ENCODE peak calls at places on chromosomes 7 and 10, in ten cellular contexts. One of them, this sample, is unnamed.

GRCh38 chr10:121975295-121976086 is 474 bp upstream of the NSMCE4A start:
- DNase-seq in left cardiac atrium: no peak
- DNase-seq in iPS DF 6.9: no peak
- DNase-seq in thyroid gland: no peak
- DNase-seq in AML-193: no peak
- DNase-seq in EH: no peak
- DNase-seq in GOT3: no peak
- DNase-seq in NCI-H2171 treated with DMSO at 0.1 percent for 48 hours: no peak
- DNase-seq in CD8-positive, alpha-beta T cell: no peak
- DNase-seq in pancreas: no peak
- DNase-seq in this sample: no peak

GRCh38 chr10:116728526-116729096 is 13.8 kb downstream of the HSPA12A start:
- DNase-seq in left cardiac atrium: no peak
- DNase-seq in iPS DF 6.9: no peak
- DNase-seq in thyroid gland: no peak
- DNase-seq in AML-193: no peak
- DNase-seq in EH: peak
- DNase-seq in GOT3: no peak
- DNase-seq in NCI-H2171 treated with DMSO at 0.1 percent for 48 hours: no peak
- DNase-seq in CD8-positive, alpha-beta T cell: no peak
- DNase-seq in pancreas: no peak
- DNase-seq in this sample: no peak

GRCh38 chr7:128872394-128872824 is 9.8 kb downstream of the ATP6V1F start:
- DNase-seq in left cardiac atrium: no peak
- DNase-seq in iPS DF 6.9: no peak
- DNase-seq in thyroid gland: no peak
- DNase-seq in AML-193: no peak
- DNase-seq in EH: no peak
- DNase-seq in GOT3: no peak
- DNase-seq in NCI-H2171 treated with DMSO at 0.1 percent for 48 hours: no peak
- DNase-seq in CD8-positive, alpha-beta T cell: no peak
- DNase-seq in pancreas: no peak
- DNase-seq in this sample: no peak

GRCh38 chr10:103540722-103541121 is 47.2 kb downstream of the NEURL1 start:
- DNase-seq in left cardiac atrium: no peak
- DNase-seq in iPS DF 6.9: no peak
- DNase-seq in thyroid gland: no peak
- DNase-seq in AML-193: no peak
- DNase-seq in EH: peak
- DNase-seq in GOT3: no peak
- DNase-seq in NCI-H2171 treated with DMSO at 0.1 percent for 48 hours: no peak
- DNase-seq in CD8-positive, alpha-beta T cell: no peak
- DNase-seq in pancreas: no peak
- DNase-seq in this sample: no peak

GRCh38 chr7:111672901-111673300 is 110.6 kb upstream of the IMMP2L start:
- DNase-seq in left cardiac atrium: no peak
- DNase-seq in iPS DF 6.9: no peak
- DNase-seq in thyroid gland: no peak
- DNase-seq in AML-193: no peak
- DNase-seq in EH: no peak
- DNase-seq in GOT3: no peak
- DNase-seq in NCI-H2171 treated with DMSO at 0.1 percent for 48 hours: no peak
- DNase-seq in CD8-positive, alpha-beta T cell: no peak
- DNase-seq in pancreas: no peak
- DNase-seq in this sample: no peak

GRCh38 chr10:111600772-111601171 is 523.9 kb downstream of the ADRA2A start:
- DNase-seq in left cardiac atrium: no peak
- DNase-seq in iPS DF 6.9: no peak
- DNase-seq in thyroid gland: no peak
- DNase-seq in AML-193: no peak
- DNase-seq in EH: no peak
- DNase-seq in GOT3: no peak
- DNase-seq in NCI-H2171 treated with DMSO at 0.1 percent for 48 hours: no peak
- DNase-seq in CD8-positive, alpha-beta T cell: no peak
- DNase-seq in pancreas: peak
- DNase-seq in this sample: no peak

GRCh38 chr7:114468844-114469243 is 54.2 kb downstream of the FOXP2 start:
- DNase-seq in left cardiac atrium: no peak
- DNase-seq in iPS DF 6.9: no peak
- DNase-seq in thyroid gland: no peak
- DNase-seq in AML-193: no peak
- DNase-seq in EH: no peak
- DNase-seq in GOT3: no peak
- DNase-seq in NCI-H2171 treated with DMSO at 0.1 percent for 48 hours: no peak
- DNase-seq in CD8-positive, alpha-beta T cell: no peak
- DNase-seq in pancreas: no peak
- DNase-seq in this sample: no peak

GRCh38 chr10:126969310-126969709 is 64.1 kb downstream of the DOCK1 start:
- DNase-seq in left cardiac atrium: no peak
- DNase-seq in iPS DF 6.9: peak
- DNase-seq in thyroid gland: peak
- DNase-seq in AML-193: no peak
- DNase-seq in EH: peak
- DNase-seq in GOT3: no peak
- DNase-seq in NCI-H2171 treated with DMSO at 0.1 percent for 48 hours: no peak
- DNase-seq in CD8-positive, alpha-beta T cell: no peak
- DNase-seq in pancreas: no peak
- DNase-seq in this sample: no peak

GRCh38 chr10:28677889-28678686 is 767 bp downstream of the BAMBI start:
- DNase-seq in left cardiac atrium: peak
- DNase-seq in iPS DF 6.9: no peak
- DNase-seq in thyroid gland: peak
- DNase-seq in AML-193: no peak
- DNase-seq in EH: peak
- DNase-seq in GOT3: no peak
- DNase-seq in NCI-H2171 treated with DMSO at 0.1 percent for 48 hours: no peak
- DNase-seq in CD8-positive, alpha-beta T cell: peak
- DNase-seq in pancreas: peak
- DNase-seq in this sample: peak

GRCh38 chr10:86489071-86489810 is 32.4 kb downstream of the WAPL start:
- DNase-seq in left cardiac atrium: no peak
- DNase-seq in iPS DF 6.9: no peak
- DNase-seq in thyroid gland: no peak
- DNase-seq in AML-193: no peak
- DNase-seq in EH: no peak
- DNase-seq in GOT3: no peak
- DNase-seq in NCI-H2171 treated with DMSO at 0.1 percent for 48 hours: no peak
- DNase-seq in CD8-positive, alpha-beta T cell: no peak
- DNase-seq in pancreas: no peak
- DNase-seq in this sample: no peak

GRCh38 chr10:114538544-114538906 is 119.5 kb downstream of the ABLIM1 start:
- DNase-seq in left cardiac atrium: no peak
- DNase-seq in iPS DF 6.9: no peak
- DNase-seq in thyroid gland: peak
- DNase-seq in AML-193: no peak
- DNase-seq in EH: no peak
- DNase-seq in GOT3: no peak
- DNase-seq in NCI-H2171 treated with DMSO at 0.1 percent for 48 hours: no peak
- DNase-seq in CD8-positive, alpha-beta T cell: peak
- DNase-seq in pancreas: no peak
- DNase-seq in this sample: no peak

GRCh38 chr10:57593983-57594573 is 673.6 kb downstream of the IPMK start:
- DNase-seq in left cardiac atrium: no peak
- DNase-seq in iPS DF 6.9: no peak
- DNase-seq in thyroid gland: no peak
- DNase-seq in AML-193: peak
- DNase-seq in EH: no peak
- DNase-seq in GOT3: no peak
- DNase-seq in NCI-H2171 treated with DMSO at 0.1 percent for 48 hours: no peak
- DNase-seq in CD8-positive, alpha-beta T cell: no peak
- DNase-seq in pancreas: no peak
- DNase-seq in this sample: no peak

GRCh38 chr10:8054498-8055407 is at the start of gene GATA3:
- DNase-seq in left cardiac atrium: peak
- DNase-seq in iPS DF 6.9: no peak
- DNase-seq in thyroid gland: peak
- DNase-seq in AML-193: peak
- DNase-seq in EH: peak
- DNase-seq in GOT3: no peak
- DNase-seq in NCI-H2171 treated with DMSO at 0.1 percent for 48 hours: no peak
- DNase-seq in CD8-positive, alpha-beta T cell: peak
- DNase-seq in pancreas: no peak
- DNase-seq in this sample: peak

GRCh38 chr7:55086413-55087201 is 67.8 kb downstream of the EGFR start:
- DNase-seq in left cardiac atrium: no peak
- DNase-seq in iPS DF 6.9: no peak
- DNase-seq in thyroid gland: peak
- DNase-seq in AML-193: no peak
- DNase-seq in EH: peak
- DNase-seq in GOT3: peak
- DNase-seq in NCI-H2171 treated with DMSO at 0.1 percent for 48 hours: peak
- DNase-seq in CD8-positive, alpha-beta T cell: no peak
- DNase-seq in pancreas: peak
- DNase-seq in this sample: peak

GRCh38 chr10:112981553-112981952 is 31.5 kb downstream of the TCF7L2 start:
- DNase-seq in left cardiac atrium: no peak
- DNase-seq in iPS DF 6.9: no peak
- DNase-seq in thyroid gland: no peak
- DNase-seq in AML-193: peak
- DNase-seq in EH: peak
- DNase-seq in GOT3: no peak
- DNase-seq in NCI-H2171 treated with DMSO at 0.1 percent for 48 hours: no peak
- DNase-seq in CD8-positive, alpha-beta T cell: no peak
- DNase-seq in pancreas: no peak
- DNase-seq in this sample: peak

GRCh38 chr7:21572331-21572730 is 29.5 kb downstream of the DNAH11 start:
- DNase-seq in left cardiac atrium: no peak
- DNase-seq in iPS DF 6.9: no peak
- DNase-seq in thyroid gland: no peak
- DNase-seq in AML-193: no peak
- DNase-seq in EH: no peak
- DNase-seq in GOT3: no peak
- DNase-seq in NCI-H2171 treated with DMSO at 0.1 percent for 48 hours: no peak
- DNase-seq in CD8-positive, alpha-beta T cell: no peak
- DNase-seq in pancreas: no peak
- DNase-seq in this sample: no peak